ENCODE peak calls at places on chromosomes 16 and 17, in five cellular contexts. U is neuronal stem cell, X is colonic mucosa, R is suprapubic skin, M is A673. C is an unnamed sample.

GRCh38 chr17:72837335-72837734 is 255.2 kb downstream of the SLC39A11 start:
- DNase-seq in R (no peak), U (peak; percentile 17), X (no peak), M (no peak), C (no peak)

GRCh38 chr16:496097-496886 is 31.2 kb upstream of the CAPN15 start:
- DNase-seq in U (no peak), X (no peak), R (no peak), M (no peak), C (no peak)

GRCh38 chr17:11332706-11333105 is 91.7 kb downstream of the SHISA6 start:
- DNase-seq in U (no peak), X (no peak), M (no peak), R (no peak), C (no peak)

GRCh38 chr16:85615852-85616607 is 2.9 kb downstream of the GSE1 start:
- DNase-seq in U (peak; percentile 79), X (peak; percentile 78), M (peak; percentile 92), R (peak; percentile 89), C (peak; percentile 39)

GRCh38 chr17:67434061-67434525 is 57.0 kb downstream of the PITPNC1 start:
- DNase-seq in U (no peak), X (no peak), R (no peak), M (peak; percentile 81), C (no peak)

GRCh38 chr16:81616321-81617020 is 162.6 kb upstream of the PLCG2 start:
- DNase-seq in M (peak; percentile 58), X (peak; percentile 60), U (no peak), R (peak; percentile 75), C (peak; percentile 16)

GRCh38 chr17:81706757-81707624 is 3.8 kb downstream of the MRPL12 start:
- DNase-seq in R (no peak), U (no peak), X (no peak), M (no peak), C (no peak)

GRCh38 chr16:84379008-84379730 is 10.8 kb downstream of the ATP2C2 start:
- DNase-seq in R (no peak), X (no peak), M (no peak), U (no peak), C (no peak)

GRCh38 chr17:7217113-7217987 is 2.3 kb downstream of the DLG4 start:
- DNase-seq in M (peak; percentile 93), X (no peak), R (no peak), U (no peak), C (no peak)

GRCh38 chr17:14330492-14330920 is 29.6 kb downstream of the HS3ST3B1 start:
- DNase-seq in M (no peak), X (no peak), R (no peak), U (peak; percentile 59), C (no peak)

GRCh38 chr16:53080345-53081031 is 25.7 kb downstream of the CHD9 start:
- DNase-seq in R (peak; percentile 78), U (no peak), X (peak; percentile 35), M (peak; percentile 87), C (no peak)

GRCh38 chr16:85141491-85142128 is 29.3 kb upstream of the CIBAR2 start:
- DNase-seq in X (no peak), U (no peak), M (no peak), R (no peak), C (no peak)

GRCh38 chr16:11543676-11544393 is 42.9 kb downstream of the LITAF start:
- DNase-seq in M (no peak), X (no peak), R (no peak), U (no peak), C (no peak)

GRCh38 chr16:3980311-3981111 is 100.0 kb upstream of the CREBBP start:
- DNase-seq in U (no peak), R (no peak), M (peak; percentile 70), X (no peak), C (no peak)

DNA sequence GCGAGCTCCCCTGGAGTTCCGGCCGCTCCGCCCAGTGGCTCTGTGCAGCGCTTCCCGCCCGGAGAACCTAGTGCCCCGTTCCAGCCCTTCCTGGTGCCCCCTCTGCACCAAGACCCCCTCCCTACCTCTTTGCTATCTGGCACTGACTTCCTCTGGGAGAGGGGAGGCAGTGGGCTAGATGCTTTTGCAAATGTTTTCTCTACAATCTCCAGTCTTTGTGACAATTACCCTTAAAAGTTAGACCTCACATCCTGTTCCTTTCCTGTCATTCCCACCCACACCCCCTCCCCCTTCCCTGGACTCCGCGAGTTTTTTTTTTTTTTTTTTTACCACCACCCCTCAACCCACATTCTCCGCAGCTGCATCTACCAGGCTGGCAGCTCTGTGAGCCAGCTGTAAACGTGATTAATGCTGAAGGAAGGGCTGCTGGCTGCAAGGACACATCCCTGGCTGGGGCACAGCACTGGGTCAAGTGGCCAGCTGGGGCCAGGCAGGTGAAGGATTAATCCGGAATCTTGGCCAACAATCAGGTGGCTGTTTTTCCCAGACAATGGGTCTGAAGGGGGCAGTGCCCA is 101.5 kb downstream of the MGAT5B start:
- DNase-seq in R (no peak), M (peak; percentile 45), U (no peak), X (no peak), C (no peak)
- H3K27ac ChIP-seq in R (no peak overlapping the region), M (peak overlapping the region; percentile 70), U (peak overlapping the region; percentile 92), X (no peak overlapping the region), C (no peak overlapping the region)

DNA sequence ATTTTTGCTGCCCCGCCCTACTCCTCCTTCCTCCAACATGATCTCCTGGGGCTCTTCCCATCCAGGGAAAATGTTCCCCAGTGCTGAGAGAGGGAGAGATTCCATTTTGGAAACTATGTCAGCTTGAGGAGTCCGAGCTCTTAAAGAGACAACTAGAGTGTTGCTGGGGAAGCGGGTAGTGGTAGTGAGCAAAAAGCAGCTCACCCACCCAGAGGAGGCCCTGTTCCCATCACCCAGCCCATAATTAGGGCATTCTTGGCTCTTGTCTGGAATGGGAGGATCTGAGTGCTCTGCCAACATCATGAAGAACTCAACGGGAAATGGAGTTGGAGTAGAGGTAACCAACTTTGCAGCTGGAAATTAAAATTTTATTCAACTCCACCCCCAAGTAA is 9.1 kb upstream of the MSL1 start:
- DNase-seq in R (no peak), X (no peak), U (no peak), M (no peak), C (no peak)
- H3K4me3 ChIP-seq in R (peak overlapping the region; percentile 46), X (no peak overlapping the region), U (no peak overlapping the region), M (no peak overlapping the region), C (no peak overlapping the region)

DNA sequence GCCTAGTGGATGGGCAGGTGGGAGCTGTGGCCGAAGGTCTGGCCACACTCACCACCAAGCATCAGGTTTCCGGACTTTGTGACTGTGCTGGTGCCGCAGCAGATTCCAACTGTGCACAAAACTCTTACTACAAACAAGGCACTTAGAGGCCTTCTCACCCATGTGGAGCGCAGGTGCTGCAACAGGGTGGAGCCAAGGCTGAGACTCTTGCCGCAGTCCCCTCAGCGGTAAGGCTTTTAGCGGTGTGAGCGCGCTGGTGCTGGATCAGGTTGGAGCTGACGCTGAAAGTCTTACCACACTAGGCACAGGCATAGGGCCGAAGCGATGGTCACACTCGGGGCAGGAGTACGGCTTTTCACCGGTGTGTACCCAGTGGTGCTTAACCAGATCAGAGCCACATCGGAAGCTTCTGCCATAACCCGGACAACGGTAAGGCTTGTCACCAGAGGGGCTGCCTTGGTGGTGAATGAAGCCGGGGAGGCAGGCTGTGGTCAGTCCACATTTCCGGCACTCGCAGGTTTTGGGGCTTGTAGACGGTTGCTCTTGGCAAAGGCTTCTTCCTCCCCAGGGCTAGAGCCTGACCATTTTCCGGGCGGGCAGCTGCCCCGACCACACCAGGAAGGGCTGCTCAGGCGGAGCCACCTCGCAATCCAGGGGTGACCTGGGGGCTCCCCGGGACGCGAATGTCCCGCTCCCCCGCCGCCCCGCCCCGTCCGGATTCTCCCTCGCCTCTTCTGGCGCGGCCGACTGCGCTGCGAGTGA is 1.0 kb upstream of the ARMC5 start:
- DNase-seq in R (peak; percentile 85), X (peak; percentile 67), U (no peak), M (peak; percentile 28), C (no peak)
- H3K4me1 ChIP-seq in R (peaks cover 66% of the 10 kb centered on the region), X (peaks cover 27% of the 10 kb centered on the region), U (peaks cover 15% of the 10 kb centered on the region), M (peaks cover 44% of the 10 kb centered on the region), C (peaks cover 37% of the 10 kb centered on the region)

DNA sequence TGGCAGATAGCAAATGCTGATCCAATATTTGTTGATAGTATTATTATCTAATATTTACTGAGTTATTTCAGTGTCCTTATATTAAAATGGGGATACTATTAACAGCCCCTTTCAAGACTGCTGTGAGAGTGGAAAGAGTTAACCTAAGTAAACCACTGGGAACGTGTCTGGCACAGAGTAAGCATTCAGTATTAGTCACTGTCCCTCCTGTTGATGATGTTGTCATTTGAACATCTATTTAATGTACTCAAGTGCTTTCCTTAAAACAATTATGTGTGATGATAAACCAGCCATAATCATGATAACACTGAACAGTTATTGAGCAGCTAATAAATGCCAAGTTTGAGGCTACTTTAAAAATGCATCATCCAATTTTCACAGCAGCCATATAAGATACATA is 135.7 kb upstream of the XYLT1 start:
- DNase-seq in R (no peak), M (no peak), X (no peak), U (no peak), C (no peak)
- H3K27ac ChIP-seq in R (no peak overlapping the region), M (no peak overlapping the region), X (no peak overlapping the region), U (no peak overlapping the region), C (no peak overlapping the region)

DNA sequence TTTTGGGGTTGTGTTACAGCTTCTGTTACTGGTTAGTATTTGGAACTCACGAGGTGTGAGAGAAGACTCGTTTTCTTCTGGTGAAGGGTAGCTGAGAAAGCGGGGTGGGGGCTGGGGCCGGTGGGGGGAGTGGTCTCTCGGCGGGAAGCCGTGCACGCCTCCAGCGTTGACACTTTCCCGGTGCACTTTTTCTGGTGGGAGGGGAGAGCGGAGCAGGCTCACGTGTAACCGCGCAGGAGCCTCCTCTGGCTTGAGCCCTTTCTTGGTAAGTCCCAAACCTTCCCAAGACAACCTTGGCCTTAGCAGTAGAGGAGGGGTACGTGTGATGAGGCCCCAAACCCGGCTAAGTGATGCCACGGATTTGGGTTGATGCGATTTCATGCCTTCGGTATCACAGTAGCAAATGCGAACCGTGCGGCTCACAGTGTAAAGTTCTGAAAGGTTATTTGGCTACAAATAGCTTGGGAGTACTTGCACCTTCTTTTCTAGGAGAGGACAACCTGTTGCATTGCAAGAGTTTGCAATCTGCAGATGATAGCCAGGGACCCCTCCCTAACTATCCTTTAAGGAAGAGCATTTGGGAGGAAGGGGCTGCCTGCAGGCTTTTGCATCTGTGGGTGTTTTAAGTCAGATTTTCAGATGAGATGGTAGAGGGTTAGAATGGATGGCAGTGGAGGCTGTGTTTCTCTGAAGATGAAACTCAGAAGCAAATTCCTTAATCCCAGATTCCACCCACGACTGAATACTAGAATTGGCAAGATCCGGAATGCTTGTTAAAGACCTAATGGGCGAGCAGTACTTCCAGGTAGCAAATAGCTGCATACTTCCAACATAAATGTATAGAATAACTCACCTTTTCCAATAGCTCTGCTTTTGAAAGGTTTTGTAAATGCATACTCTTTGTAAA is 1.5 kb downstream of the HLF start:
- DNase-seq in M (no peak), R (no peak), X (no peak), U (no peak), C (no peak)
- H3K4me3 ChIP-seq in M (peak overlapping the region; percentile 48), R (peak overlapping the region; percentile 79), X (peak overlapping the region; percentile 37), U (no peak overlapping the region), C (peak overlapping the region; percentile 71)

C was measured in esophagus squamous epithelium.